ENCODE peak calls at places on chromosomes 7 and 10, in ten cellular contexts. N is stomach, I is SK-N-SH, E is spleen, S is K562, G is endothelial cell of umbilical vein, A is HepG2, C is GM12878, Z is H1, B is transverse colon. L is an unnamed sample.

GRCh38 chr10:60914676-60915075 is 29.3 kb downstream of the RHOBTB1 start:
- DNase-seq in E (no peak), G (peak), Z (no peak), S (no peak), I (no peak), C (no peak), A (no peak), N (no peak), B (peak), L (peak)

GRCh38 chr10:99834410-99834809 is 52.0 kb downstream of the ABCC2 start:
- DNase-seq in E (no peak), C (no peak), A (peak), Z (no peak), B (no peak), I (no peak), N (no peak), S (no peak), G (no peak), L (no peak)

GRCh38 chr7:151736403-151736909 is 140.5 kb downstream of the PRKAG2 start:
- DNase-seq in I (peak), N (peak), Z (peak), B (peak), G (peak), E (no peak), S (no peak), A (peak), C (no peak), L (peak)

GRCh38 chr7:117097860-117098259 is 144.6 kb downstream of the ST7 start:
- DNase-seq in C (no peak), I (no peak), S (no peak), E (no peak), N (no peak), Z (no peak), B (no peak), A (peak), G (no peak), L (no peak)

GRCh38 chr10:86954681-86955500 is 2.5 kb downstream of the MMRN2 start:
- DNase-seq in B (no peak), I (no peak), N (no peak), C (no peak), S (no peak), E (peak), Z (peak), G (peak), A (no peak), L (peak)

GRCh38 chr10:23693895-23694294 is 255.0 kb downstream of the OTUD1 start:
- DNase-seq in N (no peak), Z (peak), B (no peak), A (no peak), C (no peak), S (no peak), I (peak), G (no peak), E (no peak), L (no peak)

GRCh38 chr10:52011113-52011512 is 303.0 kb upstream of the DKK1 start:
- DNase-seq in I (no peak), E (no peak), Z (no peak), A (no peak), S (no peak), B (no peak), C (no peak), G (no peak), N (no peak), L (no peak)

GRCh38 chr7:77338260-77338659 is 77.9 kb downstream of the GSAP start:
- DNase-seq in N (no peak), Z (no peak), S (no peak), I (no peak), G (no peak), C (no peak), A (no peak), B (no peak), E (no peak), L (no peak)

GRCh38 chr10:70774810-70775678 is 10.1 kb downstream of the TBATA start:
- DNase-seq in G (no peak), E (peak), S (no peak), N (peak), A (peak), B (no peak), C (no peak), Z (peak), I (peak), L (no peak)

GRCh38 chr7:4792537-4793126 is 17.2 kb downstream of the AP5Z1 start:
- DNase-seq in I (no peak), S (no peak), A (no peak), N (no peak), B (no peak), G (peak), Z (peak), C (no peak), E (peak), L (peak)
- H3K4me3 ChIP-seq in I (no peak), S (no peak), A (no peak), N (peak), B (no peak), G (peak), Z (peak), C (no peak), E (peak), L (peak)

GRCh38 chr10:43409385-43410109 is 561 bp upstream of the HNRNPF start:
- DNase-seq in C (no peak), I (peak), Z (no peak), G (peak), S (no peak), N (peak), E (peak), A (no peak), B (peak), L (peak)

GRCh38 chr10:43408331-43408709 is 666 bp downstream of the HNRNPF start:
- DNase-seq in E (no peak), N (no peak), A (no peak), C (no peak), I (no peak), Z (no peak), S (no peak), B (no peak), G (peak), L (no peak)

GRCh38 chr10:43410345-43410744 is 1.4 kb upstream of the HNRNPF start:
- DNase-seq in E (no peak), A (no peak), G (no peak), S (no peak), I (no peak), C (no peak), Z (no peak), B (no peak), N (no peak), L (no peak)

GRCh38 chr10:43407576-43408330 is 1.2 kb downstream of the HNRNPF start:
- DNase-seq in C (no peak), G (peak), N (peak), I (peak), B (peak), E (peak), S (peak), Z (peak), A (peak), L (peak)

DNA sequence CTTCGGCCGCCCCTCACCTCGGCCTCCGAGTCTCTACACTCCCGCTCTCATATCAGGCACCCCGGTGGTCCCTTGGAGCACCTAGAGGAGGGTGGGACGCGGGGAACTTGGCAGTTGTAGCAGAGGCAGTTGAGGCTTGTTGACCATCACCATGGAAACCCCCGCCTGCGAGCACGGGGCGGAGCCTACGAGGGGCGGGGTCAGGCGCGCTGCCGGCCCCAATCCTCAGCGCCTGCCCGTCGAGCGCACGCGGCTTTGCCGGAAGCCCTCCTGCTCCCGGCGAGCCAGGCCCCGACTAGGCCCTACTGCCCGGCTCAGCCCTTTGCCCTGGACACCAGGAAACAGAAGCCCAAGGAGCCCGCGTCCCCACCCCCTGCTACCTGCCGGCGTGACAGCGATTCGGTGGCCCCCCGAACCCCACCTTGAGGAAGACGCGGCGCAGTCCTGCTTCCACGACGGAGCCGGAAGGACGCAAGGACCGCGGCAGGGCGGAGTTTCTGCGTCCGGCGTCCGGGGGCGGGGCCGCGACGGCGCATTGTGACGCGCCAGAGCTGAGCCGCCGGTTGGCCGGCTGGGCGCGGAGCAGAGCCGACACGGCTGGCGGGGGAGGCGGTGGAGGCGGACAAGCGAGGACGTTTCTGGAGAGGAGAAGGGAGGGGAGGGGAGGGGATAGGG is at the start of gene HNRNPF:
- DNase-seq in N (peak), A (peak), G (peak), C (peak), Z (peak), E (peak), S (peak), B (peak), I (peak), L (peak)
- TF ChIP-seq POLR2AphosphoS5 in N (peak), A (peak), G (peak), C (peak), Z (peak), E (peak), S (peak), B (peak), I (peak), L (peak)

GRCh38 chr10:122877264-122877663 is 2.1 kb downstream of the FAM24B start:
- DNase-seq in I (no peak), G (no peak), S (peak), N (no peak), C (no peak), Z (no peak), B (no peak), E (no peak), A (no peak), L (no peak)
- H3K4me3 ChIP-seq in I (no peak), G (no peak), S (no peak), N (no peak), C (peak), Z (no peak), B (no peak), E (no peak), A (no peak), L (no peak)

GRCh38 chr7:140039071-140039470 is 23.7 kb downstream of the PARP12 start:
- DNase-seq in S (no peak), Z (no peak), I (no peak), N (no peak), E (no peak), B (no peak), G (peak), A (no peak), C (no peak), L (no peak)
- TF ChIP-seq POLR2AphosphoS5 in S (no peak), Z (no peak), I (no peak), N (no peak), E (no peak), B (no peak), G (peak), A (no peak), C (no peak), L (no peak)

DNA sequence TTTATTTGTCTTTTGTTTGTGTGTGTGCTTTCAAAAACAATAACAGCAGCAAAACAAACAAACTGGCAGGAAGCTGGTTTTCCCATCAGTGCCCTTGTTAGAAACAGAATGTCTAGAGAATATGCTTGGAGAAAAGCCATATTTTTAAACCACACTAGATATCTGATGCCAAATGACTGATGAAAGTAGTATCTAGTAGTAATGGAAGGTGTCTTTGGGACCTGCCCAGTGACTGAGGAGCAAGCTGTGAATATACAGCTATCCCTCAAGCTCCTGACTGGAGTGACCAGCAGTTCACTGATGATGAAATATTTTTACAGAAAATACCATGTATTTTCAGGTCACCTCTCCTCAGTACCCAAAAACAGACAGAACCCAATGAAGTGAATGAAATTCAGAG is 956 bp downstream of the PDE1C start:
- DNase-seq in N (no peak), I (no peak), C (no peak), B (no peak), S (no peak), E (no peak), G (no peak), Z (no peak), A (no peak), L (no peak)
- H3K4me3 ChIP-seq in N (peak), I (peak), C (no peak), B (no peak), S (no peak), E (no peak), G (no peak), Z (no peak), A (no peak), L (peak)

GRCh38 chr10:14604181-14605142 is 170.2 kb downstream of the FAM107B start:
- DNase-seq in C (no peak), E (peak), I (peak), B (peak), G (peak), A (no peak), Z (peak), N (peak), S (peak), L (peak)
- TF ChIP-seq POLR2AphosphoS5 in C (peak), E (peak), I (no peak), B (peak), G (peak), A (no peak), Z (no peak), N (peak), S (no peak), L (peak)

DNA sequence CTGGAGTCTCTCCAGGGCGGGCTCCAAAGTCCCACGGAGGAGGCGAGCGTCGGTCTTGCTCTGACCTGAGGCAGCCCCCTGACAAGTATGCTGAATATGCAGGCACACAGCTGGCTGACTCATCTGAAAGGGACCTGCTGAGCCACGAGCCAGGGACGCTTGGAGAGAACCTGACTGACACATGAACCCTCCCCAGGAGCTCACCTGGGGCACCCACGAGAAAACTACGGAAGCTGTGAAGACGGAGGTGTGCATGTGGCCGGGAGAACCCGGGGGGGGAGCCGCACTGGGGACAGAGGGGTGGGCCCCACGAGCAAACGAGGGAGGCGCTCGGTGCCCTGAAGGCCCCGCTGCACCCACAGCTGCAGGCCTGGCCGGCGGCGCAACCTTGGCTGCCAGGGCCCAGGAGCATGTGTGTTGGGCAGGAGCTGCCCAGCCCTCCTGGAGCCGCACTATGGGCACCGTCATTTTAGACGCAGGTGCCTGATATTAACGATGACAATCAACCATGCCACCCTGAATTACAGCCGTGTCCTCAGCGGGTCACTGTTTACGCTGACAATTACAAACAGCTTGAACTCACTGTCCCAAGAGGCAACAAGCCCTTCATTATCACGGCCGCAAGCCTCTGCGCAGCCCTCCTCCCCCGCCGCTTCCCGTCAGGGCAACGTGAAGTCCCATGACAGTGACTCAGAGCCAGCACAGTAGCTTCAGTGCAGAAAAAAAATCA is 64.7 kb downstream of the DIP2C start:
- DNase-seq in E (peak), A (peak), I (peak), B (peak), C (no peak), N (no peak), G (no peak), S (peak), Z (no peak), L (peak)
- H3K4me3 ChIP-seq in E (no peak), A (peak), I (no peak), B (no peak), C (no peak), N (no peak), G (no peak), S (no peak), Z (no peak), L (peak)

L was measured in sigmoid colon.